ENCODE peak calls at places on chromosome 6, in seven cellular contexts. One of them, this sample, is unnamed.
A peak's percentile ranks its signal among the peaks of the same experiment; 100 is the strongest.

GRCh38 chr6:1063671-1064355 is 248.1 kb upstream of the FOXQ1 start:
- DNase-seq in DND-41: no peak
- DNase-seq in K562: no peak
- DNase-seq in OCI-LY7: no peak
- DNase-seq in HCT116: no peak
- DNase-seq in H9: no peak
- DNase-seq in astrocyte: no peak
- DNase-seq in this sample: peak; percentile 51

GRCh38 chr6:157631838-157632237 is 191.2 kb upstream of the SNX9 start:
- DNase-seq in astrocyte: no peak
- DNase-seq in HCT116: no peak
- DNase-seq in K562: no peak
- DNase-seq in OCI-LY7: no peak
- DNase-seq in DND-41: no peak
- DNase-seq in H9: no peak
- DNase-seq in this sample: no peak

GRCh38 chr6:32952817-32953739 is at the start of gene HLA-DMA:
- DNase-seq in DND-41: peak; percentile 61
- DNase-seq in K562: peak; percentile 55
- DNase-seq in HCT116: peak; percentile 81
- DNase-seq in OCI-LY7: peak; percentile 95
- DNase-seq in H9: peak; percentile 97
- DNase-seq in astrocyte: peak; percentile 77
- DNase-seq in this sample: peak; percentile 94

GRCh38 chr6:166715065-166715464 is 88.0 kb upstream of the RPS6KA2 start:
- DNase-seq in OCI-LY7: no peak
- DNase-seq in H9: peak; percentile 47
- DNase-seq in K562: no peak
- DNase-seq in HCT116: no peak
- DNase-seq in DND-41: no peak
- DNase-seq in astrocyte: no peak
- DNase-seq in this sample: no peak

GRCh38 chr6:40128149-40128548 is 193.9 kb upstream of the MOCS1 start:
- DNase-seq in HCT116: no peak
- DNase-seq in OCI-LY7: no peak
- DNase-seq in DND-41: no peak
- DNase-seq in H9: no peak
- DNase-seq in astrocyte: no peak
- DNase-seq in K562: no peak
- DNase-seq in this sample: no peak

GRCh38 chr6:43750622-43751021 is 19.4 kb upstream of the VEGFA start:
- DNase-seq in OCI-LY7: no peak
- DNase-seq in H9: no peak
- DNase-seq in HCT116: no peak
- DNase-seq in K562: no peak
- DNase-seq in astrocyte: no peak
- DNase-seq in DND-41: no peak
- DNase-seq in this sample: no peak

GRCh38 chr6:39124114-39124513 is 9.1 kb upstream of the SAYSD1 start:
- DNase-seq in DND-41: no peak
- DNase-seq in OCI-LY7: no peak
- DNase-seq in HCT116: no peak
- DNase-seq in H9: no peak
- DNase-seq in astrocyte: no peak
- DNase-seq in K562: no peak
- DNase-seq in this sample: no peak

GRCh38 chr6:116229287-116229913 is 24.5 kb downstream of the TSPYL4 start:
- DNase-seq in astrocyte: peak; percentile 95
- DNase-seq in H9: peak; percentile 97
- DNase-seq in HCT116: peak; percentile 31
- DNase-seq in OCI-LY7: peak; percentile 6
- DNase-seq in DND-41: peak; percentile 24
- DNase-seq in K562: peak; percentile 54
- DNase-seq in this sample: no peak

GRCh38 chr6:170306324-170307079 is at the start of gene FAM120B:
- DNase-seq in astrocyte: peak; percentile 86
- DNase-seq in H9: peak; percentile 78
- DNase-seq in DND-41: peak; percentile 96
- DNase-seq in OCI-LY7: peak; percentile 96
- DNase-seq in K562: peak; percentile 98
- DNase-seq in HCT116: peak; percentile 86
- DNase-seq in this sample: peak; percentile 93

GRCh38 chr6:170305772-170306323 is 710 bp upstream of the FAM120B start:
- DNase-seq in DND-41: no peak
- DNase-seq in K562: no peak
- DNase-seq in OCI-LY7: no peak
- DNase-seq in astrocyte: no peak
- DNase-seq in HCT116: no peak
- DNase-seq in H9: no peak
- DNase-seq in this sample: no peak

GRCh38 chr6:170308761-170309160 is 2.2 kb downstream of the FAM120B start:
- DNase-seq in astrocyte: no peak
- DNase-seq in K562: no peak
- DNase-seq in HCT116: no peak
- DNase-seq in H9: no peak
- DNase-seq in OCI-LY7: no peak
- DNase-seq in DND-41: no peak
- DNase-seq in this sample: no peak

GRCh38 chr6:170311696-170312095 is 5.1 kb downstream of the FAM120B start:
- DNase-seq in astrocyte: no peak
- DNase-seq in K562: no peak
- DNase-seq in OCI-LY7: no peak
- DNase-seq in DND-41: no peak
- DNase-seq in HCT116: no peak
- DNase-seq in H9: no peak
- DNase-seq in this sample: no peak

DNA sequence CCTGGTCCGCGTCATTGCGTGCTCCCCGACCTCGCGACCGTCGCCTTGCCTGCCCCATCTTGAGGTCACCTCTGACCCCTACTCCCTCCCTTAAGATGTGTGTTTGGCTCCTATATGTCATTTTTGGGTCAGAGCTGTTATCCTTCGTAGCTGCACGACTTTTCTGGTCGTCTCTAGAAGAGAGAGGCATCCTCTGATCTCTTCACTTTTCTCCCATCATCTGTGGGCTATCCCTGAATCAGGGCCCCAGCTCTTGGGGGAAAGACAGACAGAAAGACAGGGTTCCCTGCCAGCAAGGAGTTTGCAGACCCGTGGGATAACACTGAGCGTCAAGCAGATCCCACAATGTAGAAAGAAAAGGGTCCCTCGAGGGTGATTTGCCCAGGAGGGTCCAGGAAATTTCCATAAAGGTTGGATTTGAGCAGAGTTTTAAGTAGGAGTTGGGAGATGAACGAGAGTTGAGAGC is 555 bp downstream of the FAM120B start:
- DNase-seq in OCI-LY7: no peak
- DNase-seq in DND-41: no peak
- DNase-seq in HCT116: no peak
- DNase-seq in H9: no peak
- DNase-seq in K562: no peak
- DNase-seq in astrocyte: no peak
- DNase-seq in this sample: no peak
- H3K79me2 ChIP-seq in OCI-LY7: peaks cover 51% of the 10 kb centered on the region
- H3K79me2 ChIP-seq in DND-41: peaks cover 55% of the 10 kb centered on the region
- H3K79me2 ChIP-seq in HCT116: peaks cover 55% of the 10 kb centered on the region
- H3K79me2 ChIP-seq in H9: peaks cover 2% of the 10 kb centered on the region
- H3K79me2 ChIP-seq in K562: peaks cover 57% of the 10 kb centered on the region
- H3K79me2 ChIP-seq in astrocyte: peaks cover 60% of the 10 kb centered on the region
- H3K79me2 ChIP-seq in this sample: peaks cover 59% of the 10 kb centered on the region

GRCh38 chr6:3740551-3741476 is 10.7 kb downstream of the PXDC1 start:
- DNase-seq in K562: no peak
- DNase-seq in HCT116: no peak
- DNase-seq in H9: no peak
- DNase-seq in DND-41: no peak
- DNase-seq in OCI-LY7: no peak
- DNase-seq in astrocyte: no peak
- DNase-seq in this sample: no peak

GRCh38 chr6:3742426-3743344 is 8.8 kb downstream of the PXDC1 start:
- DNase-seq in OCI-LY7: peak; percentile 82
- DNase-seq in astrocyte: no peak
- DNase-seq in HCT116: peak; percentile 48
- DNase-seq in H9: peak; percentile 86
- DNase-seq in DND-41: peak; percentile 82
- DNase-seq in K562: peak; percentile 89
- DNase-seq in this sample: peak; percentile 74

GRCh38 chr6:3742076-3742425 is 9.5 kb downstream of the PXDC1 start:
- DNase-seq in H9: no peak
- DNase-seq in OCI-LY7: no peak
- DNase-seq in astrocyte: no peak
- DNase-seq in K562: no peak
- DNase-seq in HCT116: no peak
- DNase-seq in DND-41: no peak
- DNase-seq in this sample: no peak

GRCh38 chr6:3743541-3743940 is 8.0 kb downstream of the PXDC1 start:
- DNase-seq in K562: no peak
- DNase-seq in OCI-LY7: no peak
- DNase-seq in DND-41: no peak
- DNase-seq in astrocyte: no peak
- DNase-seq in H9: no peak
- DNase-seq in HCT116: no peak
- DNase-seq in this sample: no peak

DNA sequence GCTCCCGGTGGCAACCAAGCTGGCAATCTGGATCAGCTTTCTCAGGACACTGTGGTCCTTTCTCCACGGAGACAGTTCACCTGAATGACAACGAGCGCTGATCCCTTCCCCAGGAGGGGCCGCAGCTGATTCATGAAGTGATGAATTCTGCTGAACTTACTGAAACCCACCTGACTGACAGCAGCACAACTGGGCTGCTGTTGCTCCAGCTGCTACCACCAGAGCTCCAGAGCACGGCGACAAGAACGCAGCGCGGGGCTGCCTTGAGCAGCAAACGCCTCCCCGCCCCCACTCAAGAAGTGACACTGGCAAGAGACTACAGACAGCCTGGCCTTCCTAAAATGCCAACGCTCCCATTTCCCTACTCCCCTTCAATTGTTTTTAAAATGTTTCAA is 10.0 kb downstream of the PXDC1 start:
- DNase-seq in H9: no peak
- DNase-seq in K562: no peak
- DNase-seq in astrocyte: no peak
- DNase-seq in OCI-LY7: no peak
- DNase-seq in HCT116: no peak
- DNase-seq in DND-41: no peak
- DNase-seq in this sample: no peak
- H3K79me2 ChIP-seq in H9: no peaks in the 10 kb centered on the region
- H3K79me2 ChIP-seq in K562: no peaks in the 10 kb centered on the region
- H3K79me2 ChIP-seq in astrocyte: peaks cover 100% of the 10 kb centered on the region
- H3K79me2 ChIP-seq in OCI-LY7: no peaks in the 10 kb centered on the region
- H3K79me2 ChIP-seq in HCT116: no peaks in the 10 kb centered on the region
- H3K79me2 ChIP-seq in DND-41: no peaks in the 10 kb centered on the region
- H3K79me2 ChIP-seq in this sample: peaks cover 98% of the 10 kb centered on the region

GRCh38 chr6:75602164-75602896 is 650 bp downstream of the SENP6 start:
- DNase-seq in HCT116: peak; percentile 15
- DNase-seq in DND-41: peak; percentile 65
- DNase-seq in astrocyte: peak; percentile 43
- DNase-seq in H9: peak; percentile 52
- DNase-seq in K562: peak; percentile 61
- DNase-seq in OCI-LY7: peak; percentile 64
- DNase-seq in this sample: peak; percentile 71

GRCh38 chr6:75602897-75603395 is 1.3 kb downstream of the SENP6 start:
- DNase-seq in astrocyte: no peak
- DNase-seq in HCT116: no peak
- DNase-seq in DND-41: no peak
- DNase-seq in H9: no peak
- DNase-seq in K562: no peak
- DNase-seq in OCI-LY7: no peak
- DNase-seq in this sample: no peak

GRCh38 chr6:75604294-75604693 is 2.6 kb downstream of the SENP6 start:
- DNase-seq in astrocyte: no peak
- DNase-seq in HCT116: no peak
- DNase-seq in OCI-LY7: no peak
- DNase-seq in K562: no peak
- DNase-seq in H9: no peak
- DNase-seq in DND-41: no peak
- DNase-seq in this sample: no peak

GRCh38 chr6:75608304-75608703 is 6.6 kb downstream of the SENP6 start:
- DNase-seq in astrocyte: no peak
- DNase-seq in HCT116: no peak
- DNase-seq in K562: no peak
- DNase-seq in H9: no peak
- DNase-seq in OCI-LY7: no peak
- DNase-seq in DND-41: no peak
- DNase-seq in this sample: no peak

DNA sequence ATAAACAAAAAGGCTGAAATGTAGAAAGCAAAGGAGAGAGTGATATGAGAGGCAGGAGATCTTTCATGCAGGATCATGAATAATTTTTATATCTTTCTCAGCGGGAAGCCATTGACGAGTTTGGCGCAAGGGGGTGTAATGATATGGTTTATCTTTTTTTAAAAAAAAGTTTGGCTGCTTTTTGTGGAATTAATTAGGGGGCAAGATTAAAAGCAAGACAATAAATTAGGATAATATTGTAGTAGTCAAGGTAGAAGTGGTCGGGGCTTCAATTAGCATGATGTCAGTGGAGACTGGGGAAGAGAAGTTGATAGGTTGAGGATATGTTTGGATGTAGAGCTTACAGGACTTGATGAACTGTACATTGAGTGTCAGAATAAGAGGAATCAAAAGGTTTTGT is 4.0 kb downstream of the SENP6 start:
- DNase-seq in OCI-LY7: no peak
- DNase-seq in astrocyte: no peak
- DNase-seq in DND-41: no peak
- DNase-seq in K562: no peak
- DNase-seq in HCT116: no peak
- DNase-seq in H9: no peak
- DNase-seq in this sample: no peak
- H3K79me2 ChIP-seq in OCI-LY7: peaks cover 84% of the 10 kb centered on the region
- H3K79me2 ChIP-seq in astrocyte: peaks cover 99% of the 10 kb centered on the region
- H3K79me2 ChIP-seq in DND-41: peaks cover 100% of the 10 kb centered on the region
- H3K79me2 ChIP-seq in K562: peaks cover 92% of the 10 kb centered on the region
- H3K79me2 ChIP-seq in HCT116: peaks cover 95% of the 10 kb centered on the region
- H3K79me2 ChIP-seq in H9: peaks cover 63% of the 10 kb centered on the region
- H3K79me2 ChIP-seq in this sample: peaks cover 98% of the 10 kb centered on the region

GRCh38 chr6:52373294-52373693 is 11.3 kb downstream of the PAQR8 start:
- DNase-seq in OCI-LY7: no peak
- DNase-seq in HCT116: no peak
- DNase-seq in K562: no peak
- DNase-seq in DND-41: no peak
- DNase-seq in H9: no peak
- DNase-seq in astrocyte: no peak
- DNase-seq in this sample: no peak

GRCh38 chr6:52369234-52369633 is 7.3 kb downstream of the PAQR8 start:
- DNase-seq in K562: no peak
- DNase-seq in H9: no peak
- DNase-seq in astrocyte: no peak
- DNase-seq in OCI-LY7: no peak
- DNase-seq in HCT116: no peak
- DNase-seq in DND-41: no peak
- DNase-seq in this sample: no peak

GRCh38 chr6:52368002-52368401 is 6.1 kb downstream of the PAQR8 start:
- DNase-seq in astrocyte: no peak
- DNase-seq in HCT116: no peak
- DNase-seq in H9: no peak
- DNase-seq in DND-41: no peak
- DNase-seq in K562: no peak
- DNase-seq in OCI-LY7: no peak
- DNase-seq in this sample: no peak

GRCh38 chr6:52374247-52374646 is 12.3 kb downstream of the PAQR8 start:
- DNase-seq in astrocyte: no peak
- DNase-seq in HCT116: no peak
- DNase-seq in K562: no peak
- DNase-seq in H9: no peak
- DNase-seq in OCI-LY7: no peak
- DNase-seq in DND-41: no peak
- DNase-seq in this sample: no peak

GRCh38 chr6:52371656-52372151 is 9.8 kb downstream of the PAQR8 start:
- DNase-seq in OCI-LY7: no peak
- DNase-seq in K562: no peak
- DNase-seq in DND-41: no peak
- DNase-seq in astrocyte: peak; percentile 28
- DNase-seq in H9: no peak
- DNase-seq in HCT116: no peak
- DNase-seq in this sample: no peak
- H3K79me2 ChIP-seq in OCI-LY7: no peaks in the 10 kb centered on the region
- H3K79me2 ChIP-seq in K562: peaks cover 19% of the 10 kb centered on the region
- H3K79me2 ChIP-seq in DND-41: peaks cover 25% of the 10 kb centered on the region
- H3K79me2 ChIP-seq in astrocyte: no peaks in the 10 kb centered on the region
- H3K79me2 ChIP-seq in H9: no peaks in the 10 kb centered on the region
- H3K79me2 ChIP-seq in HCT116: no peaks in the 10 kb centered on the region
- H3K79me2 ChIP-seq in this sample: no peaks in the 10 kb centered on the region

This sample was measured in mammary epithelial cell.